ENCODE peak calls at places on chromosome 1, in five cellular contexts. One of them, this sample, is unnamed.

GRCh38 chr1:19339199-19339861 is 27.2 kb downstream of the SLC66A1 start:
- DNase-seq in AG20443: no peak
- DNase-seq in EL: no peak
- DNase-seq in non-pigmented ciliary epithelial cell: no peak
- DNase-seq in stimulated activated CD4-positive, alpha-beta T cell treated with anti-CD3 and anti-CD28 coated beads, Interleukin-1b, Interleukin-23, amount 100 ng/mL, for 4 hours: no peak
- DNase-seq in this sample: no peak

GRCh38 chr1:231163831-231164427 is 2.1 kb downstream of the TRIM67 start:
- DNase-seq in AG20443: no peak
- DNase-seq in EL: no peak
- DNase-seq in non-pigmented ciliary epithelial cell: no peak
- DNase-seq in stimulated activated CD4-positive, alpha-beta T cell treated with anti-CD3 and anti-CD28 coated beads, Interleukin-1b, Interleukin-23, amount 100 ng/mL, for 4 hours: no peak
- DNase-seq in this sample: no peak

GRCh38 chr1:245154429-245155185 is at the start of gene KIF26B:
- DNase-seq in AG20443: peak
- DNase-seq in EL: peak
- DNase-seq in non-pigmented ciliary epithelial cell: no peak
- DNase-seq in stimulated activated CD4-positive, alpha-beta T cell treated with anti-CD3 and anti-CD28 coated beads, Interleukin-1b, Interleukin-23, amount 100 ng/mL, for 4 hours: peak
- DNase-seq in this sample: no peak

GRCh38 chr1:13517193-13517812 is 3.5 kb upstream of the LRRC38 start:
- DNase-seq in AG20443: peak
- DNase-seq in EL: no peak
- DNase-seq in non-pigmented ciliary epithelial cell: no peak
- DNase-seq in stimulated activated CD4-positive, alpha-beta T cell treated with anti-CD3 and anti-CD28 coated beads, Interleukin-1b, Interleukin-23, amount 100 ng/mL, for 4 hours: no peak
- DNase-seq in this sample: no peak

GRCh38 chr1:210445931-210446330 is 117.2 kb downstream of the HHAT start:
- DNase-seq in AG20443: no peak
- DNase-seq in EL: no peak
- DNase-seq in non-pigmented ciliary epithelial cell: no peak
- DNase-seq in stimulated activated CD4-positive, alpha-beta T cell treated with anti-CD3 and anti-CD28 coated beads, Interleukin-1b, Interleukin-23, amount 100 ng/mL, for 4 hours: no peak
- DNase-seq in this sample: no peak

GRCh38 chr1:162976628-162977027 is 92.5 kb upstream of the RGS4 start:
- DNase-seq in AG20443: no peak
- DNase-seq in EL: no peak
- DNase-seq in non-pigmented ciliary epithelial cell: no peak
- DNase-seq in stimulated activated CD4-positive, alpha-beta T cell treated with anti-CD3 and anti-CD28 coated beads, Interleukin-1b, Interleukin-23, amount 100 ng/mL, for 4 hours: no peak
- DNase-seq in this sample: no peak

GRCh38 chr1:44791364-44791801 is 3.4 kb upstream of the BEST4 start:
- DNase-seq in AG20443: no peak
- DNase-seq in EL: no peak
- DNase-seq in non-pigmented ciliary epithelial cell: no peak
- DNase-seq in stimulated activated CD4-positive, alpha-beta T cell treated with anti-CD3 and anti-CD28 coated beads, Interleukin-1b, Interleukin-23, amount 100 ng/mL, for 4 hours: no peak
- DNase-seq in this sample: no peak

GRCh38 chr1:159854693-159855192 is 7.7 kb downstream of the VSIG8 start:
- DNase-seq in AG20443: peak
- DNase-seq in EL: peak
- DNase-seq in non-pigmented ciliary epithelial cell: no peak
- DNase-seq in stimulated activated CD4-positive, alpha-beta T cell treated with anti-CD3 and anti-CD28 coated beads, Interleukin-1b, Interleukin-23, amount 100 ng/mL, for 4 hours: peak
- DNase-seq in this sample: peak

GRCh38 chr1:223717695-223718363 is 5.5 kb downstream of the CAPN2 start:
- DNase-seq in AG20443: no peak
- DNase-seq in EL: peak
- DNase-seq in non-pigmented ciliary epithelial cell: no peak
- DNase-seq in stimulated activated CD4-positive, alpha-beta T cell treated with anti-CD3 and anti-CD28 coated beads, Interleukin-1b, Interleukin-23, amount 100 ng/mL, for 4 hours: no peak
- DNase-seq in this sample: no peak

GRCh38 chr1:42620307-42620706 is 37.9 kb upstream of the PPIH start:
- DNase-seq in AG20443: no peak
- DNase-seq in EL: no peak
- DNase-seq in non-pigmented ciliary epithelial cell: no peak
- DNase-seq in stimulated activated CD4-positive, alpha-beta T cell treated with anti-CD3 and anti-CD28 coated beads, Interleukin-1b, Interleukin-23, amount 100 ng/mL, for 4 hours: no peak
- DNase-seq in this sample: no peak

GRCh38 chr1:168491527-168492164 is 52.2 kb downstream of the XCL2 start:
- DNase-seq in AG20443: no peak
- DNase-seq in EL: no peak
- DNase-seq in non-pigmented ciliary epithelial cell: no peak
- DNase-seq in stimulated activated CD4-positive, alpha-beta T cell treated with anti-CD3 and anti-CD28 coated beads, Interleukin-1b, Interleukin-23, amount 100 ng/mL, for 4 hours: no peak
- DNase-seq in this sample: no peak

GRCh38 chr1:107687846-107688753 is 276.9 kb downstream of the VAV3 start:
- DNase-seq in AG20443: peak
- DNase-seq in EL: no peak
- DNase-seq in non-pigmented ciliary epithelial cell: no peak
- DNase-seq in stimulated activated CD4-positive, alpha-beta T cell treated with anti-CD3 and anti-CD28 coated beads, Interleukin-1b, Interleukin-23, amount 100 ng/mL, for 4 hours: no peak
- DNase-seq in this sample: no peak

GRCh38 chr1:234176000-234176399 is 197.3 kb upstream of the COA6 start:
- DNase-seq in AG20443: no peak
- DNase-seq in EL: no peak
- DNase-seq in non-pigmented ciliary epithelial cell: no peak
- DNase-seq in stimulated activated CD4-positive, alpha-beta T cell treated with anti-CD3 and anti-CD28 coated beads, Interleukin-1b, Interleukin-23, amount 100 ng/mL, for 4 hours: no peak
- DNase-seq in this sample: no peak

GRCh38 chr1:211036701-211037494 is 97.0 kb downstream of the KCNH1 start:
- DNase-seq in AG20443: peak
- DNase-seq in EL: peak
- DNase-seq in non-pigmented ciliary epithelial cell: peak
- DNase-seq in stimulated activated CD4-positive, alpha-beta T cell treated with anti-CD3 and anti-CD28 coated beads, Interleukin-1b, Interleukin-23, amount 100 ng/mL, for 4 hours: no peak
- DNase-seq in this sample: no peak

GRCh38 chr1:31010081-31010989 is 55.2 kb downstream of the PUM1 start:
- DNase-seq in AG20443: peak
- DNase-seq in EL: peak
- DNase-seq in non-pigmented ciliary epithelial cell: peak
- DNase-seq in stimulated activated CD4-positive, alpha-beta T cell treated with anti-CD3 and anti-CD28 coated beads, Interleukin-1b, Interleukin-23, amount 100 ng/mL, for 4 hours: no peak
- DNase-seq in this sample: no peak

GRCh38 chr1:207217778-207218511 is 103.5 kb upstream of the CD55 start:
- DNase-seq in AG20443: no peak
- DNase-seq in EL: no peak
- DNase-seq in non-pigmented ciliary epithelial cell: no peak
- DNase-seq in stimulated activated CD4-positive, alpha-beta T cell treated with anti-CD3 and anti-CD28 coated beads, Interleukin-1b, Interleukin-23, amount 100 ng/mL, for 4 hours: no peak
- DNase-seq in this sample: no peak

GRCh38 chr1:71399594-71399993 is 318.8 kb upstream of the ZRANB2 start:
- DNase-seq in AG20443: no peak
- DNase-seq in EL: no peak
- DNase-seq in non-pigmented ciliary epithelial cell: no peak
- DNase-seq in stimulated activated CD4-positive, alpha-beta T cell treated with anti-CD3 and anti-CD28 coated beads, Interleukin-1b, Interleukin-23, amount 100 ng/mL, for 4 hours: no peak
- DNase-seq in this sample: no peak

GRCh38 chr1:217526636-217527035 is 104.3 kb downstream of the GPATCH2 start:
- DNase-seq in AG20443: no peak
- DNase-seq in EL: no peak
- DNase-seq in non-pigmented ciliary epithelial cell: no peak
- DNase-seq in stimulated activated CD4-positive, alpha-beta T cell treated with anti-CD3 and anti-CD28 coated beads, Interleukin-1b, Interleukin-23, amount 100 ng/mL, for 4 hours: no peak
- DNase-seq in this sample: no peak

GRCh38 chr1:157369808-157370521 is 182.3 kb downstream of the FCRL5 start:
- DNase-seq in AG20443: peak
- DNase-seq in EL: peak
- DNase-seq in non-pigmented ciliary epithelial cell: no peak
- DNase-seq in stimulated activated CD4-positive, alpha-beta T cell treated with anti-CD3 and anti-CD28 coated beads, Interleukin-1b, Interleukin-23, amount 100 ng/mL, for 4 hours: no peak
- DNase-seq in this sample: no peak

GRCh38 chr1:169098380-169098779 is 8.1 kb upstream of the ATP1B1 start:
- DNase-seq in AG20443: no peak
- DNase-seq in EL: no peak
- DNase-seq in non-pigmented ciliary epithelial cell: no peak
- DNase-seq in stimulated activated CD4-positive, alpha-beta T cell treated with anti-CD3 and anti-CD28 coated beads, Interleukin-1b, Interleukin-23, amount 100 ng/mL, for 4 hours: no peak
- DNase-seq in this sample: no peak

GRCh38 chr1:50633465-50633864 is 210.2 kb upstream of the DMRTA2 start:
- DNase-seq in AG20443: no peak
- DNase-seq in EL: no peak
- DNase-seq in non-pigmented ciliary epithelial cell: no peak
- DNase-seq in stimulated activated CD4-positive, alpha-beta T cell treated with anti-CD3 and anti-CD28 coated beads, Interleukin-1b, Interleukin-23, amount 100 ng/mL, for 4 hours: no peak
- DNase-seq in this sample: no peak

This sample was measured in activated CD4-positive, CD25-positive, alpha-beta regulatory T cell.